ENCODE peak calls at places on chromosomes 2 and 18, in four cellular contexts. R is stimulated activated CD4-positive, alpha-beta T cell treated with anti-CD3 and anti-CD28 coated beads, TNF-alpha, amount 100 ng/mL, for 24 hours; V is A549; L is NCI-H187 treated with DMSO at 0.1 percent for 48 hours. H is an unnamed sample.

GRCh38 chr2:226795281-226796011 is 4.2 kb downstream of the IRS1 start:
- DNase-seq in R (no peak), V (no peak), L (no peak), H (no peak)

GRCh38 chr2:85536479-85536878 is 2.5 kb upstream of the MAT2A start:
- DNase-seq in R (no peak), V (no peak), L (no peak), H (no peak)

GRCh38 chr2:165725421-165725820 is 68.6 kb downstream of the GALNT3 start:
- DNase-seq in R (no peak), V (no peak), L (no peak), H (no peak)

GRCh38 chr18:13726228-13726971 is at the start of the genes FAM210A and RNMT:
- DNase-seq in R (peak), V (peak), L (peak), H (peak)

GRCh38 chr2:169360984-169361705 is 1.2 kb downstream of the LRP2 start:
- DNase-seq in R (no peak), V (no peak), L (no peak), H (no peak)

GRCh38 chr2:37918742-37919186 is 6.3 kb upstream of the RMDN2 start:
- DNase-seq in R (no peak), V (no peak), L (no peak), H (no peak)

GRCh38 chr18:8601277-8602032 is 7.8 kb upstream of the RAB12 start:
- DNase-seq in R (no peak), V (no peak), L (no peak), H (no peak)

GRCh38 chr2:44934962-44935853 is 6.3 kb upstream of the SIX3 start:
- DNase-seq in R (no peak), V (no peak), L (no peak), H (no peak)

GRCh38 chr2:170236639-170237037 is 58.7 kb downstream of the MYO3B start:
- DNase-seq in R (no peak), V (no peak), L (no peak), H (no peak)

GRCh38 chr18:32771871-32772499 is 838 bp downstream of the KLHL14 start:
- DNase-seq in R (no peak), V (no peak), L (no peak), H (no peak)

GRCh38 chr2:229454934-229455631 is 184.0 kb upstream of the PID1 start:
- DNase-seq in R (no peak), V (peak), L (no peak), H (no peak)

GRCh38 chr2:225122582-225123486 is 80.6 kb upstream of the DOCK10 start:
- DNase-seq in R (no peak), V (peak), L (no peak), H (no peak)

GRCh38 chr2:3712841-3713503 is 9.6 kb downstream of the DCDC2C start:
- DNase-seq in R (no peak), V (no peak), L (no peak), H (no peak)

GRCh38 chr2:159894145-159894838 is 96.3 kb upstream of the CD302 start:
- DNase-seq in R (no peak), V (no peak), L (no peak), H (no peak)

GRCh38 chr2:42216712-42217111 is 47.6 kb downstream of the EML4 start:
- DNase-seq in R (no peak), V (peak), L (no peak), H (no peak)

GRCh38 chr18:69102959-69103358 is 297.7 kb upstream of the DOK6 start:
- DNase-seq in R (no peak), V (no peak), L (no peak), H (no peak)

H was measured in activated T-helper 9 cell treated with anti-CD3 and anti-CD28 coated beads, Interleukin-2, amount 50 U/mL, for 16 hours.